ENCODE peak calls at places on chromosomes 5 and 9, in four cellular contexts. One of them, this sample, is unnamed.

GRCh38 chr9:127166651-127167524 is 44.5 kb upstream of the ANGPTL2 start:
- DNase-seq in GM23248: peak
- DNase-seq in stimulated activated CD8-positive, alpha-beta memory T cell treated with anti-CD3 and anti-CD28 coated beads, Interleukin-4, amount 100 ng/mL, for 24 hours: no peak
- DNase-seq in MCF 10A: peak
- DNase-seq in this sample: no peak

GRCh38 chr5:135208555-135209494 is 174.8 kb upstream of the PITX1 start:
- DNase-seq in GM23248: peak
- DNase-seq in stimulated activated CD8-positive, alpha-beta memory T cell treated with anti-CD3 and anti-CD28 coated beads, Interleukin-4, amount 100 ng/mL, for 24 hours: no peak
- DNase-seq in MCF 10A: peak
- DNase-seq in this sample: no peak

GRCh38 chr9:33946779-33947535 is 101.7 kb downstream of the UBAP2 start:
- DNase-seq in GM23248: peak
- DNase-seq in stimulated activated CD8-positive, alpha-beta memory T cell treated with anti-CD3 and anti-CD28 coated beads, Interleukin-4, amount 100 ng/mL, for 24 hours: no peak
- DNase-seq in MCF 10A: peak
- DNase-seq in this sample: no peak

GRCh38 chr5:98794414-98795080 is 21.1 kb downstream of the RGMB start:
- DNase-seq in GM23248: peak
- DNase-seq in stimulated activated CD8-positive, alpha-beta memory T cell treated with anti-CD3 and anti-CD28 coated beads, Interleukin-4, amount 100 ng/mL, for 24 hours: no peak
- DNase-seq in MCF 10A: no peak
- DNase-seq in this sample: no peak

GRCh38 chr5:53357439-53357838 is 123.0 kb upstream of the FST start:
- DNase-seq in GM23248: no peak
- DNase-seq in stimulated activated CD8-positive, alpha-beta memory T cell treated with anti-CD3 and anti-CD28 coated beads, Interleukin-4, amount 100 ng/mL, for 24 hours: no peak
- DNase-seq in MCF 10A: no peak
- DNase-seq in this sample: no peak

GRCh38 chr5:86526811-86527348 is 90.9 kb upstream of the COX7C start:
- DNase-seq in GM23248: no peak
- DNase-seq in stimulated activated CD8-positive, alpha-beta memory T cell treated with anti-CD3 and anti-CD28 coated beads, Interleukin-4, amount 100 ng/mL, for 24 hours: no peak
- DNase-seq in MCF 10A: no peak
- DNase-seq in this sample: peak

GRCh38 chr5:73459366-73459765 is 10.8 kb upstream of the FOXD1 start:
- DNase-seq in GM23248: peak
- DNase-seq in stimulated activated CD8-positive, alpha-beta memory T cell treated with anti-CD3 and anti-CD28 coated beads, Interleukin-4, amount 100 ng/mL, for 24 hours: no peak
- DNase-seq in MCF 10A: peak
- DNase-seq in this sample: no peak

GRCh38 chr9:121538221-121538620 is 38.6 kb upstream of the GGTA1 start:
- DNase-seq in GM23248: no peak
- DNase-seq in stimulated activated CD8-positive, alpha-beta memory T cell treated with anti-CD3 and anti-CD28 coated beads, Interleukin-4, amount 100 ng/mL, for 24 hours: no peak
- DNase-seq in MCF 10A: peak
- DNase-seq in this sample: no peak

GRCh38 chr9:113808391-113809191 is 67.5 kb upstream of the ZNF618 start:
- DNase-seq in GM23248: peak
- DNase-seq in stimulated activated CD8-positive, alpha-beta memory T cell treated with anti-CD3 and anti-CD28 coated beads, Interleukin-4, amount 100 ng/mL, for 24 hours: no peak
- DNase-seq in MCF 10A: peak
- DNase-seq in this sample: no peak